ENCODE peak calls at places on chromosomes 6 and 20, in five cellular contexts. One of them, this sample, is unnamed.

GRCh38 chr6:33794910-33795615 is 6.1 kb upstream of the LEMD2 start:
- DNase-seq in fibroblast of mammary gland: no peak
- DNase-seq in HT1080: no peak
- DNase-seq in GM06990: no peak
- DNase-seq in pons: no peak
- DNase-seq in this sample: no peak

GRCh38 chr6:164266851-164267250 is 852.3 kb downstream of the QKI start:
- DNase-seq in fibroblast of mammary gland: no peak
- DNase-seq in HT1080: no peak
- DNase-seq in GM06990: no peak
- DNase-seq in pons: no peak
- DNase-seq in this sample: no peak

GRCh38 chr6:7897461-7898192 is 13.0 kb downstream of the TXNDC5 start:
- DNase-seq in fibroblast of mammary gland: no peak
- DNase-seq in HT1080: no peak
- DNase-seq in GM06990: no peak
- DNase-seq in pons: no peak
- DNase-seq in this sample: peak

GRCh38 chr6:139600919-139601470 is 226.5 kb upstream of the CITED2 start:
- DNase-seq in fibroblast of mammary gland: no peak
- DNase-seq in HT1080: no peak
- DNase-seq in GM06990: peak
- DNase-seq in pons: no peak
- DNase-seq in this sample: peak

GRCh38 chr6:123994891-123995635 is 191.4 kb downstream of the NKAIN2 start:
- DNase-seq in fibroblast of mammary gland: no peak
- DNase-seq in HT1080: no peak
- DNase-seq in GM06990: no peak
- DNase-seq in pons: no peak
- DNase-seq in this sample: no peak

GRCh38 chr6:103893082-103893481 is 966.6 kb downstream of the HACE1 start:
- DNase-seq in fibroblast of mammary gland: no peak
- DNase-seq in HT1080: peak
- DNase-seq in GM06990: no peak
- DNase-seq in pons: no peak
- DNase-seq in this sample: no peak

GRCh38 chr20:40519928-40520327 is 169.1 kb downstream of the MAFB start:
- DNase-seq in fibroblast of mammary gland: no peak
- DNase-seq in HT1080: no peak
- DNase-seq in GM06990: no peak
- DNase-seq in pons: no peak
- DNase-seq in this sample: no peak

GRCh38 chr20:33709905-33710541 is 10.1 kb downstream of the PXMP4 start:
- DNase-seq in fibroblast of mammary gland: no peak
- DNase-seq in HT1080: no peak
- DNase-seq in GM06990: no peak
- DNase-seq in pons: no peak
- DNase-seq in this sample: no peak

GRCh38 chr20:58696411-58696961 is 3.9 kb downstream of the NPEPL1 start:
- DNase-seq in fibroblast of mammary gland: no peak
- DNase-seq in HT1080: no peak
- DNase-seq in GM06990: no peak
- DNase-seq in pons: no peak
- DNase-seq in this sample: no peak

GRCh38 chr6:149379977-149380376 is 20.1 kb upstream of the SUMO4 start:
- DNase-seq in fibroblast of mammary gland: no peak
- DNase-seq in HT1080: no peak
- DNase-seq in GM06990: no peak
- DNase-seq in pons: no peak
- DNase-seq in this sample: no peak

GRCh38 chr6:141677598-141678211 is 455.0 kb upstream of the GJE1 start:
- DNase-seq in fibroblast of mammary gland: peak
- DNase-seq in HT1080: peak
- DNase-seq in GM06990: no peak
- DNase-seq in pons: peak
- DNase-seq in this sample: no peak

GRCh38 chr6:122758927-122759334 is 20.6 kb upstream of the FABP7 start:
- DNase-seq in fibroblast of mammary gland: no peak
- DNase-seq in HT1080: no peak
- DNase-seq in GM06990: no peak
- DNase-seq in pons: no peak
- DNase-seq in this sample: no peak

GRCh38 chr6:35611235-35611634 is 77.5 kb downstream of the FKBP5 start:
- DNase-seq in fibroblast of mammary gland: peak
- DNase-seq in HT1080: no peak
- DNase-seq in GM06990: no peak
- DNase-seq in pons: no peak
- DNase-seq in this sample: no peak

GRCh38 chr6:23783901-23784300 is 342.1 kb upstream of the NRSN1 start:
- DNase-seq in fibroblast of mammary gland: no peak
- DNase-seq in HT1080: no peak
- DNase-seq in GM06990: no peak
- DNase-seq in pons: no peak
- DNase-seq in this sample: no peak

GRCh38 chr6:148263010-148263409 is 79.6 kb upstream of the SASH1 start:
- DNase-seq in fibroblast of mammary gland: no peak
- DNase-seq in HT1080: no peak
- DNase-seq in GM06990: no peak
- DNase-seq in pons: no peak
- DNase-seq in this sample: no peak

GRCh38 chr6:145815875-145816274 is 1.3 kb upstream of the FBXO30 start:
- DNase-seq in fibroblast of mammary gland: peak
- DNase-seq in HT1080: peak
- DNase-seq in GM06990: peak
- DNase-seq in pons: no peak
- DNase-seq in this sample: peak

GRCh38 chr20:2109425-2110210 is 8.0 kb downstream of the STK35 start:
- DNase-seq in fibroblast of mammary gland: peak
- DNase-seq in HT1080: no peak
- DNase-seq in GM06990: no peak
- DNase-seq in pons: peak
- DNase-seq in this sample: no peak

GRCh38 chr6:13135152-13135551 is 193.2 kb downstream of the TBC1D7 start:
- DNase-seq in fibroblast of mammary gland: no peak
- DNase-seq in HT1080: no peak
- DNase-seq in GM06990: no peak
- DNase-seq in pons: no peak
- DNase-seq in this sample: no peak

GRCh38 chr20:59515013-59515905 is 89.1 kb upstream of the PHACTR3 start:
- DNase-seq in fibroblast of mammary gland: peak
- DNase-seq in HT1080: peak
- DNase-seq in GM06990: no peak
- DNase-seq in pons: peak
- DNase-seq in this sample: no peak

GRCh38 chr6:162262466-162263196 is 464.9 kb downstream of the PRKN start:
- DNase-seq in fibroblast of mammary gland: no peak
- DNase-seq in HT1080: no peak
- DNase-seq in GM06990: no peak
- DNase-seq in pons: no peak
- DNase-seq in this sample: no peak

GRCh38 chr20:3874194-3874824 is 14.9 kb upstream of the PANK2 start:
- DNase-seq in fibroblast of mammary gland: peak
- DNase-seq in HT1080: no peak
- DNase-seq in GM06990: no peak
- DNase-seq in pons: no peak
- DNase-seq in this sample: no peak

This sample was measured in GM10248.